ENCODE peak calls at places on chromosomes 4 and X, in seven cellular contexts. Y is pancreas, B is fibroblast of pulmonary artery, C is SK-N-SH, M is neural progenitor cell, S is BJ, U is endothelial cell. O is an unnamed sample.

GRCh38 chr4:36067116-36067515 is 177.2 kb downstream of the ARAP2 start:
- DNase-seq in C (no peak), U (no peak), S (no peak), B (no peak), Y (no peak), M (no peak), O (no peak)

GRCh38 chrX:14027031-14027430 is 2.7 kb downstream of the GEMIN8 start:
- DNase-seq in S (no peak), M (no peak), B (peak), U (no peak), C (no peak), Y (peak), O (no peak)

GRCh38 chrX:150610038-150610437 is 41.6 kb downstream of the MTM1 start:
- DNase-seq in B (no peak), Y (no peak), U (no peak), M (no peak), S (no peak), C (no peak), O (no peak)

GRCh38 chr4:40402556-40402955 is 67.4 kb downstream of the CHRNA9 start:
- DNase-seq in C (no peak), U (no peak), B (no peak), S (no peak), Y (no peak), M (no peak), O (no peak)

GRCh38 chrX:110086916-110087484 is 84.1 kb downstream of the TMEM164 start:
- DNase-seq in S (peak), B (peak), C (no peak), U (no peak), M (peak), Y (no peak), O (no peak)

GRCh38 chr4:74962584-74962983 is 29.7 kb downstream of the PARM1 start:
- DNase-seq in B (no peak), Y (no peak), C (no peak), U (no peak), M (no peak), S (no peak), O (no peak)

GRCh38 chrX:22147942-22148341 is 115.8 kb downstream of the PHEX start:
- DNase-seq in M (no peak), C (no peak), B (no peak), S (no peak), Y (no peak), U (no peak), O (no peak)

GRCh38 chr4:7415927-7416686 is 18.6 kb downstream of the PSAPL1 start:
- DNase-seq in M (no peak), Y (no peak), U (no peak), B (no peak), C (no peak), S (no peak), O (no peak)

GRCh38 chr4:17347445-17347844 is 164.4 kb downstream of the QDPR start:
- DNase-seq in U (peak), M (peak), Y (no peak), B (peak), C (peak), S (no peak), O (no peak)

GRCh38 chr4:102263024-102263787 is 82.1 kb downstream of the SLC39A8 start:
- DNase-seq in C (peak), B (peak), S (no peak), U (no peak), M (peak), Y (no peak), O (no peak)

GRCh38 chr4:185016946-185017797 is 1.1 kb upstream of the HELT start:
- DNase-seq in B (peak), S (no peak), U (no peak), Y (no peak), C (no peak), M (peak), O (no peak)

GRCh38 chr4:181278941-181279340 is 964.3 kb upstream of the TENM3 start:
- DNase-seq in M (no peak), B (no peak), Y (no peak), S (no peak), C (no peak), U (no peak), O (no peak)

GRCh38 chr4:133498149-133498548 is 349.1 kb downstream of the PCDH10 start:
- DNase-seq in B (no peak), M (no peak), U (no peak), S (no peak), Y (no peak), C (no peak), O (no peak)

GRCh38 chr4:38699112-38699511 is 35.1 kb downstream of the KLF3 start:
- DNase-seq in C (no peak), B (no peak), M (no peak), S (no peak), U (no peak), Y (no peak), O (no peak)

GRCh38 chr4:54228563-54229501 is at the start of gene PDGFRA:
- DNase-seq in M (peak), C (peak), U (no peak), B (peak), S (peak), Y (no peak), O (no peak)

GRCh38 chr4:88599298-88599697 is 7.0 kb downstream of the HERC3 start:
- DNase-seq in M (no peak), C (no peak), B (peak), Y (no peak), U (no peak), S (no peak), O (no peak)

GRCh38 chr4:990746-991367 is 2.3 kb downstream of the SLC26A1 start:
- DNase-seq in U (no peak), M (no peak), C (no peak), B (no peak), S (no peak), Y (no peak), O (peak)

DNA sequence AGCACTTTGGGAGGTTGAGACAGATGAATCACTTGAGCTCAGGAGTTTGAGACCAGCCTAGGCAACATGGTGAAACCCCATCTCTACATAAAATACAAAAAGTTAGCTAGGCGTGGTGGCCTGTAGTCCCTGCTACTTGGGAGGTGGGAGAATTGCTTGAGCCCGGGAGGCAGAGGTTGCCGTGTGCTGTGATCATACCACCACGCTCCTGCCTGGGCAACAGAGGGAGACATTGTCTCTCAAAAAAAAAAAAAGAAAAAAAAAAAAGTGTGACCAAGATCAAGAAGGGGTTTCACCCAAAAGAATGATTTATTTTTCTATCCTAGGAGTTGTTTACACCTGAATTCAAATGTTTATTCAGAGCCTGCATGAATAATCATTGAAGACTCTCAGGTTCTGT is 572.4 kb upstream of the GALNT7 start:
- DNase-seq in Y (no peak), M (peak), B (no peak), C (no peak), S (no peak), U (no peak), O (no peak)
- TF ChIP-seq CTCF in Y (no peak), M (peak), B (no peak), C (no peak), S (no peak), U (no peak), O (no peak)

GRCh38 chrX:2657532-2657931 is 33.6 kb upstream of the CD99 start:
- DNase-seq in M (no peak), S (no peak), B (no peak), C (no peak), Y (no peak), U (no peak), O (no peak)
- TF ChIP-seq CTCF in M (no peak), S (no peak), B (no peak), C (no peak), Y (no peak), U (no peak), O (no peak)

DNA sequence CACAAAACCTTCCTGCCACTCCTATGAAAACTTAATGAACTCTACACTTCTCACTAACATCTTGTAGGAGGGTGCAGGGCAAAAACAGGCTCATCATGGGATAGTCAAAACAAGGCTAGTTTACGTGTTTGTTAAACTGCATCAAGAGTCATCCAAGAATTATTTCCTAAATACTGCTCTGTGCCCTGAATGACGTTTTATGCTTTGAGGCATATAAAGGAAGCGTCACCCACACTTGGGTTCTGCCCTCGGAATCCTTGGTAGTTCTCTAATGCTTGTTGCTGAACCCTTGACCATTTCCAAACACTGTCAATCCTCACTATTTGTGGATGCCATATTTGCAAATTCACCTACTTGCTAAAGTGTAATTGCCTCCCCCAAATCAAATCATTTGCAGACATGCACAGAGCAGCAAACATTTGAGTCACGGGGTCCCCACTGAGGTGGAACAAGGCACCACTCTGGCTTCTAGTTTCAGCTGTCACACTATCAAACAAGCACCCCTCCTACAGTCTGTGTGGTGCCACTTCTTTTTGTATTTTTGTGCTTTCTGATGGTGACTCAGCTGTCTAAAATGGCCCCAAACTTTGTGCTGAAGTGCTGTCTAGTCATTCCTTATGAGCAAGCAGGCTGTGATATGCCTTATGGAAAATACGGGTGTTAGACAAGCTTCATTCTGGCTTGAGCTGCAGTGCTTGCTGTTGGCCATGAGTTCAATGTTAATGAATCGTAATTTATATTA is 15.5 kb downstream of the IGFBP7 start:
- DNase-seq in S (no peak), Y (no peak), M (no peak), U (no peak), C (no peak), B (peak), O (no peak)
- TF ChIP-seq CTCF in S (no peak), Y (no peak), M (no peak), U (no peak), C (peak), B (peak), O (no peak)

GRCh38 chr4:6296026-6296425 is 26.4 kb downstream of the WFS1 start:
- DNase-seq in S (no peak), Y (no peak), B (no peak), U (no peak), M (no peak), C (no peak), O (no peak)
- TF ChIP-seq CTCF in S (no peak), Y (no peak), B (no peak), U (no peak), M (no peak), C (no peak), O (no peak)

DNA sequence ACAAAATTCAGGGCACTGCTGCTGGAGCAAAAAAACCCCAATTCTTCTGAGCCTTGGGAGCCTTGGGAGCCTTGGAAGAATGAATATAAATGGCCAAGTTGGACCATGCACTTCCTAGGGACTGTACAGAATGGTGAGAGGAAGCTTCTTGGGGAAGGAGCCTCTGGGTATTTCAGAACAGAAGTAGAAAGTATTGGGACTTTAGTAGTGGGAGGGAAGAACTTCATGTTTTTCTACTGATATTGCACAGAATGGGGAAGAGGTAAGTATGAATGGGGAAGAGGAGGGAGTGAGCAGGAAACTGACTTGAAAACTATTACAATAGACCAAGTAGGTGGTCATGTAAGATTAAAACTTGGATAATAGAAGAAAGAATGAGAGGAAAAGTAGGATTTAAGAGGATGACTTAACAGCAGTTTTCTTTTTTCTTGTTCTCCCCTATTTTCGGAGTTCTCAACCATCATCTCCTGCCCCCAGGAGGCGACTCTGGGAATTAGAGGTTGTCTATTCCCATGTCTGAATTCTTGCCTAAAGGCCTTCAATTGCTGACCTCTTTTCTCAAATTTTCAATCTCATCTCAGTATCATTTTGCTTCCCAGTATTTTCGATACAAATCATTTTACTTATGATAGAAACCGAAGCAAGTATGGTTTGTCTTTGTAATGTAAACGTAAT is 44.5 kb upstream of the TAPT1 start:
- DNase-seq in S (no peak), B (no peak), M (peak), U (peak), C (no peak), Y (no peak), O (peak)
- TF ChIP-seq CTCF in S (no peak), B (peak), M (peak), U (peak), C (peak), Y (no peak), O (no peak)

GRCh38 chr4:99677161-99677560 is 19.5 kb upstream of the C4orf54 start:
- DNase-seq in U (no peak), Y (no peak), C (no peak), S (no peak), M (no peak), B (no peak), O (no peak)

GRCh38 chr4:99679976-99680375 is 22.3 kb upstream of the C4orf54 start:
- DNase-seq in M (no peak), B (no peak), C (no peak), U (no peak), S (no peak), Y (no peak), O (no peak)

GRCh38 chr4:99683913-99684312 is 26.3 kb upstream of the C4orf54 start:
- DNase-seq in U (no peak), S (no peak), Y (no peak), B (no peak), M (no peak), C (no peak), O (no peak)

GRCh38 chr4:99679204-99679603 is 21.6 kb upstream of the C4orf54 start:
- DNase-seq in S (no peak), Y (peak), U (no peak), B (peak), C (no peak), M (no peak), O (no peak)
- TF ChIP-seq CTCF in S (no peak), Y (no peak), U (no peak), B (no peak), C (no peak), M (no peak), O (no peak)

O was measured in glutamatergic neuron.